ENCODE peak calls at places on chromosomes 2 and 18, in six cellular contexts. T is nucleus accumbens, P is myocyte, L is astrocyte, K is MCF 10A, Z is left cardiac atrium. I is an unnamed sample.
A peak's percentile ranks its signal among the peaks of the same experiment; 100 is the strongest.

GRCh38 chr2:148645925-148646559 is 1.5 kb downstream of the EPC2 start:
- DNase-seq in T (peak; percentile 10), P (peak; percentile 85), L (peak; percentile 93), K (peak; percentile 82), Z (no peak), I (peak; percentile 66)

GRCh38 chr2:218830526-218831306 is 887 bp downstream of the PRKAG3 start:
- DNase-seq in T (no peak), P (no peak), L (no peak), K (no peak), Z (no peak), I (no peak)

GRCh38 chr2:30971291-30972025 is 164.2 kb upstream of the CAPN13 start:
- DNase-seq in T (no peak), P (no peak), L (no peak), K (no peak), Z (no peak), I (no peak)

GRCh38 chr18:8730080-8730827 is 24.9 kb downstream of the MTCL1 start:
- DNase-seq in T (no peak), P (peak; percentile 59), L (peak; percentile 96), K (peak; percentile 50), Z (peak; percentile 85), I (no peak)

GRCh38 chr2:41600460-41600859 is 447.4 kb upstream of the PKDCC start:
- DNase-seq in T (no peak), P (no peak), L (no peak), K (no peak), Z (no peak), I (no peak)

GRCh38 chr18:2932247-2933181 is 80.4 kb downstream of the LPIN2 start:
- DNase-seq in T (no peak), P (peak; percentile 73), L (peak; percentile 34), K (peak; percentile 71), Z (no peak), I (peak; percentile 46)

GRCh38 chr2:10278029-10278762 is 24.5 kb upstream of the HPCAL1 start:
- DNase-seq in T (peak; percentile 38), P (peak; percentile 97), L (peak; percentile 76), K (peak; percentile 81), Z (peak; percentile 78), I (no peak)

GRCh38 chr2:119407430-119408220 is 24.0 kb upstream of the TMEM37 start:
- DNase-seq in T (no peak), P (peak; percentile 70), L (peak; percentile 21), K (peak; percentile 64), Z (no peak), I (peak; percentile 12)

GRCh38 chr18:28041366-28041765 is 135.6 kb downstream of the CDH2 start:
- DNase-seq in T (no peak), P (peak; percentile 77), L (peak; percentile 83), K (no peak), Z (no peak), I (no peak)

GRCh38 chr2:151097118-151097517 is 164.5 kb downstream of the RBM43 start:
- DNase-seq in T (no peak), P (no peak), L (peak; percentile 55), K (no peak), Z (no peak), I (no peak)

GRCh38 chr2:178211460-178211859 is 17.1 kb downstream of the OSBPL6 start:
- DNase-seq in T (no peak), P (no peak), L (no peak), K (no peak), Z (no peak), I (no peak)

GRCh38 chr2:126187665-126188064 is 468.3 kb upstream of the GYPC start:
- DNase-seq in T (no peak), P (no peak), L (no peak), K (no peak), Z (no peak), I (no peak)

GRCh38 chr2:7986431-7986830 is 695.4 kb upstream of the ID2 start:
- DNase-seq in T (no peak), P (no peak), L (no peak), K (peak; percentile 32), Z (no peak), I (no peak)